ENCODE peak calls at places on chromosomes 7 and 10, in eight cellular contexts. L is SK-N-SH, F is endothelial cell of umbilical vein, G is HCT116, O is K562, U is H1, K is HepG2, A is GM23338. C is an unnamed sample.

GRCh38 chr7:37476428-37476827 is 27.8 kb upstream of the ELMO1 start:
- DNase-seq in F (no peak), U (no peak), A (no peak), K (no peak), L (no peak), G (no peak), O (no peak), C (no peak)

GRCh38 chr10:131251146-131251541 is 60.4 kb downstream of the TCERG1L start:
- DNase-seq in A (no peak), U (no peak), K (no peak), O (no peak), L (no peak), G (no peak), F (no peak), C (no peak)

GRCh38 chr10:50807851-50808776 is 68.4 kb downstream of the ASAH2B start:
- DNase-seq in K (peak; percentile 88), O (no peak), A (peak; percentile 42), L (no peak), U (no peak), F (no peak), G (no peak), C (no peak)

GRCh38 chr10:97708976-97709745 is 4.4 kb upstream of the MARVELD1 start:
- DNase-seq in A (peak; percentile 93), G (no peak), O (no peak), K (peak; percentile 43), L (peak; percentile 58), F (peak; percentile 72), U (no peak), C (no peak)

GRCh38 chr10:100636848-100637553 is 101.3 kb downstream of the HIF1AN start:
- DNase-seq in F (no peak), A (no peak), U (no peak), O (peak; percentile 37), G (no peak), K (no peak), L (no peak), C (no peak)

GRCh38 chr7:818031-818699 is 14.1 kb upstream of the SUN1 start:
- DNase-seq in A (peak; percentile 32), F (peak; percentile 29), O (no peak), L (no peak), G (peak; percentile 36), K (peak; percentile 48), U (no peak), C (no peak)

GRCh38 chr10:5376450-5376849 is 11.7 kb downstream of the UCN3 start:
- DNase-seq in L (no peak), U (no peak), G (no peak), A (no peak), F (no peak), K (no peak), O (no peak), C (no peak)

GRCh38 chr7:137985897-137986251 is 16.0 kb downstream of the CREB3L2 start:
- DNase-seq in G (no peak), F (no peak), L (no peak), K (no peak), U (no peak), A (no peak), O (peak; percentile 53), C (no peak)

GRCh38 chr7:20220824-20221547 is 3.8 kb upstream of the MACC1 start:
- DNase-seq in L (no peak), U (no peak), K (no peak), O (no peak), G (no peak), F (no peak), A (no peak), C (no peak)

GRCh38 chr7:90966346-90966745 is 297.9 kb upstream of the FZD1 start:
- DNase-seq in L (no peak), G (no peak), A (peak; percentile 16), K (no peak), U (no peak), O (no peak), F (no peak), C (no peak)

GRCh38 chr7:17725761-17726160 is 214.5 kb downstream of the SNX13 start:
- DNase-seq in K (no peak), G (no peak), A (no peak), F (peak; percentile 61), L (no peak), O (no peak), U (no peak), C (no peak)

GRCh38 chr7:13770305-13770704 is 219.2 kb downstream of the ETV1 start:
- DNase-seq in G (no peak), K (no peak), A (no peak), O (no peak), F (no peak), L (no peak), U (no peak), C (no peak)

GRCh38 chr10:70551971-70552422 is 50.5 kb downstream of the PRF1 start:
- DNase-seq in G (no peak), A (no peak), F (no peak), L (no peak), K (peak; percentile 80), O (no peak), U (no peak), C (no peak)

GRCh38 chr10:89426230-89426868 is 12.0 kb downstream of the IFIT5 start:
- DNase-seq in G (no peak), O (no peak), K (peak; percentile 41), L (peak; percentile 53), A (peak; percentile 77), U (no peak), F (peak; percentile 56), C (no peak)

GRCh38 chr10:89425000-89425399 is 10.6 kb downstream of the IFIT5 start:
- DNase-seq in G (no peak), O (no peak), K (peak; percentile 14), A (no peak), L (no peak), F (no peak), U (no peak), C (no peak)

GRCh38 chr10:89419548-89419947 is 5.2 kb downstream of the IFIT5 start:
- DNase-seq in A (peak; percentile 59), G (no peak), O (peak; percentile 24), U (no peak), F (no peak), K (no peak), L (peak; percentile 9), C (no peak)

GRCh38 chr10:89416465-89416864 is 2.1 kb downstream of the IFIT5 start:
- DNase-seq in O (no peak), K (no peak), A (no peak), L (no peak), F (no peak), G (no peak), U (no peak), C (no peak)

GRCh38 chr10:89421018-89421476 is 6.7 kb downstream of the IFIT5 start:
- DNase-seq in O (no peak), A (no peak), G (no peak), U (no peak), L (no peak), K (no peak), F (no peak), C (no peak)
- TF ChIP-seq POLR2AphosphoS5 in O (no peak), A (no peak), G (no peak), U (no peak), L (no peak), K (no peak), F (no peak), C (no peak)

DNA sequence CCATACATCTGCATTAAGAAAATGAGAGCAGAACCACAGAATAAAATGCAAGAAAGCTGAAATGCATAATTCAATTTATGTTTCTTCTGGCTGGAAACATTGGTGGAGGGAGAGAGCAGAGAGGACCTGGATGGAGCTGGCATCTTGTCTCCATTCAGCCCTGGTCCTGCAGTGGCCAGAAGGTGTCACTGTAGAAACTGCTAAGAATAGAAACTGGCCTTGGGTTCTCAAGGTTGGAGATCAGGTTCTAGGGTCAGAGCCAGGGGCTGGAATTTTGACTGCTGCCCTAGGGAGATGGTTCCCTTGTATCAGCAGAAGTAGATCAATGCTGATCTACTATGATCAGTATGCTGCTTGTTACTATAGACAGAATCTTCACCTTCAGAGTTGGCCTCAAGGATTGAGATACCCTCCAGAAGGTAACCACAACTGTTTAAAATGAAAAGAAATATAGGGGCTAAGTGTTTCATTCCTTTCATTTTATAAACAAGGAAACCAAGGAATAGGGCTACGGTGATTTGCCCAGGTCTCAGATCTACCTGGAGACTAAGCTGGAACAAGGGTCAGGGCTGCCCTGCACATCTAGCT is 13.1 kb downstream of the TAS2R41 start:
- DNase-seq in A (peak; percentile 66), U (no peak), O (peak; percentile 52), F (peak; percentile 58), L (no peak), K (peak; percentile 30), G (no peak), C (no peak)
- H2AFZ ChIP-seq in A (no peak overlapping the region), U (no peak overlapping the region), O (no peak overlapping the region), F (no peak overlapping the region), L (no peak overlapping the region), K (no peak overlapping the region), G (no peak overlapping the region), C (no peak overlapping the region)

GRCh38 chr7:4631664-4632171 is 50.4 kb upstream of the FOXK1 start:
- DNase-seq in G (peak; percentile 85), U (peak; percentile 57), O (peak; percentile 48), L (peak; percentile 88), A (peak; percentile 90), F (peak; percentile 76), K (peak; percentile 84), C (no peak)
- TF ChIP-seq POLR2AphosphoS5 in G (no peak), U (no peak), O (no peak), L (no peak), A (no peak), F (no peak), K (no peak), C (no peak)

DNA sequence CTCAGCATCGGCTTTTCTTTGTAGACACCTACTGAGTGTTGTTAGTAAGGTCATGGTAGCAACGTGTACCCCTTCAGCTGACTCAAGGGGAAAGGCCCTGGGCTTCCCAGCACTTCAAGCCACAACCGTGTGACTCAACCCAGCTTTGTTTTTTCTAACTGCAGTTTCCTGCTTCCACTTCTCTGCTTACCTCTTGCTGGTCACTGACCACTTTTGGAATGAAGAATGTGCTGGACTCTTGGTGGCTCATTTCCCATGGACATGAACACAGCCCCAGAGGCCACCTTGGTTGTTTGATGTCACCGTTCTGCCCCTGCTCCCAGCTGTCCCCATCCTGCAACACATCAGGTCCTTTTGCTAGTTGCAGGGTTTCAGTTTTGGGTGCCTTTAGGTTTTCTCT is 69.5 kb upstream of the ZNF438 start:
- DNase-seq in L (no peak), O (no peak), K (no peak), F (peak; percentile 77), A (no peak), G (peak; percentile 85), U (no peak), C (peak; percentile 59)
- H2AFZ ChIP-seq in L (peak overlapping the region; percentile 69), O (no peak overlapping the region), K (no peak overlapping the region), F (peak overlapping the region; percentile 12), A (no peak overlapping the region), G (peak overlapping the region; percentile 48), U (no peak overlapping the region), C (peak overlapping the region; percentile 90)